ENCODE peak calls at places on chromosome 15, in eight cellular contexts. One of them, this sample, is unnamed.

GRCh38 chr15:30990036-30990435 is 1.4 kb downstream of the MTMR10 start:
- DNase-seq in stimulated activated CD4-positive, alpha-beta T cell treated with anti-CD3 and anti-CD28 coated beads, TNF-alpha, amount 100 ng/mL, for 4 hours: no peak
- DNase-seq in C1 segment of cervical spinal cord: no peak
- DNase-seq in smooth muscle cell of the brain vasculature: no peak
- DNase-seq in NCI-H187: no peak
- DNase-seq in iris pigment epithelial cell: no peak
- DNase-seq in activated CD8-positive, alpha-beta T cell treated with anti-CD3 and anti-CD28 coated beads, Interleukin-2, amount 10 ng/mL, durations not matched to agents 7 days and 5 days: no peak
- DNase-seq in fibroblast of pulmonary artery: no peak
- DNase-seq in this sample: no peak

GRCh38 chr15:78103406-78104118 is 11.2 kb downstream of the SH2D7 start:
- DNase-seq in iris pigment epithelial cell: no peak
- DNase-seq in smooth muscle cell of the brain vasculature: no peak
- DNase-seq in NCI-H187: no peak
- DNase-seq in stimulated activated CD4-positive, alpha-beta T cell treated with anti-CD3 and anti-CD28 coated beads, TNF-alpha, amount 100 ng/mL, for 4 hours: peak; percentile 32
- DNase-seq in C1 segment of cervical spinal cord: no peak
- DNase-seq in fibroblast of pulmonary artery: no peak
- DNase-seq in activated CD8-positive, alpha-beta T cell treated with anti-CD3 and anti-CD28 coated beads, Interleukin-2, amount 10 ng/mL, durations not matched to agents 7 days and 5 days: peak; percentile 91
- DNase-seq in this sample: peak; percentile 87

GRCh38 chr15:73140154-73140553 is 87.9 kb downstream of the NEO1 start:
- DNase-seq in NCI-H187: no peak
- DNase-seq in iris pigment epithelial cell: no peak
- DNase-seq in smooth muscle cell of the brain vasculature: no peak
- DNase-seq in activated CD8-positive, alpha-beta T cell treated with anti-CD3 and anti-CD28 coated beads, Interleukin-2, amount 10 ng/mL, durations not matched to agents 7 days and 5 days: no peak
- DNase-seq in fibroblast of pulmonary artery: no peak
- DNase-seq in stimulated activated CD4-positive, alpha-beta T cell treated with anti-CD3 and anti-CD28 coated beads, TNF-alpha, amount 100 ng/mL, for 4 hours: no peak
- DNase-seq in C1 segment of cervical spinal cord: no peak
- DNase-seq in this sample: no peak

GRCh38 chr15:99719096-99719541 is 14.1 kb downstream of the LYSMD4 start:
- DNase-seq in activated CD8-positive, alpha-beta T cell treated with anti-CD3 and anti-CD28 coated beads, Interleukin-2, amount 10 ng/mL, durations not matched to agents 7 days and 5 days: no peak
- DNase-seq in fibroblast of pulmonary artery: peak; percentile 53
- DNase-seq in smooth muscle cell of the brain vasculature: no peak
- DNase-seq in C1 segment of cervical spinal cord: no peak
- DNase-seq in NCI-H187: peak; percentile 41
- DNase-seq in iris pigment epithelial cell: peak; percentile 95
- DNase-seq in stimulated activated CD4-positive, alpha-beta T cell treated with anti-CD3 and anti-CD28 coated beads, TNF-alpha, amount 100 ng/mL, for 4 hours: no peak
- DNase-seq in this sample: no peak

GRCh38 chr15:66096711-66097058 is 156.9 kb downstream of the MEGF11 start:
- DNase-seq in NCI-H187: no peak
- DNase-seq in C1 segment of cervical spinal cord: no peak
- DNase-seq in iris pigment epithelial cell: no peak
- DNase-seq in activated CD8-positive, alpha-beta T cell treated with anti-CD3 and anti-CD28 coated beads, Interleukin-2, amount 10 ng/mL, durations not matched to agents 7 days and 5 days: no peak
- DNase-seq in stimulated activated CD4-positive, alpha-beta T cell treated with anti-CD3 and anti-CD28 coated beads, TNF-alpha, amount 100 ng/mL, for 4 hours: no peak
- DNase-seq in fibroblast of pulmonary artery: no peak
- DNase-seq in smooth muscle cell of the brain vasculature: no peak
- DNase-seq in this sample: no peak

GRCh38 chr15:74808073-74808839 is 4.4 kb upstream of the LMAN1L start:
- DNase-seq in iris pigment epithelial cell: peak; percentile 20
- DNase-seq in activated CD8-positive, alpha-beta T cell treated with anti-CD3 and anti-CD28 coated beads, Interleukin-2, amount 10 ng/mL, durations not matched to agents 7 days and 5 days: no peak
- DNase-seq in NCI-H187: no peak
- DNase-seq in C1 segment of cervical spinal cord: no peak
- DNase-seq in smooth muscle cell of the brain vasculature: no peak
- DNase-seq in stimulated activated CD4-positive, alpha-beta T cell treated with anti-CD3 and anti-CD28 coated beads, TNF-alpha, amount 100 ng/mL, for 4 hours: no peak
- DNase-seq in fibroblast of pulmonary artery: no peak
- DNase-seq in this sample: no peak

GRCh38 chr15:48641416-48641815 is 4.1 kb downstream of the FBN1 start:
- DNase-seq in iris pigment epithelial cell: peak; percentile 60
- DNase-seq in stimulated activated CD4-positive, alpha-beta T cell treated with anti-CD3 and anti-CD28 coated beads, TNF-alpha, amount 100 ng/mL, for 4 hours: no peak
- DNase-seq in fibroblast of pulmonary artery: peak; percentile 62
- DNase-seq in activated CD8-positive, alpha-beta T cell treated with anti-CD3 and anti-CD28 coated beads, Interleukin-2, amount 10 ng/mL, durations not matched to agents 7 days and 5 days: no peak
- DNase-seq in smooth muscle cell of the brain vasculature: no peak
- DNase-seq in C1 segment of cervical spinal cord: no peak
- DNase-seq in NCI-H187: no peak
- DNase-seq in this sample: no peak

GRCh38 chr15:90571063-90571541 is 41.4 kb downstream of the CRTC3 start:
- DNase-seq in smooth muscle cell of the brain vasculature: no peak
- DNase-seq in iris pigment epithelial cell: no peak
- DNase-seq in activated CD8-positive, alpha-beta T cell treated with anti-CD3 and anti-CD28 coated beads, Interleukin-2, amount 10 ng/mL, durations not matched to agents 7 days and 5 days: peak; percentile 31
- DNase-seq in fibroblast of pulmonary artery: no peak
- DNase-seq in C1 segment of cervical spinal cord: no peak
- DNase-seq in NCI-H187: no peak
- DNase-seq in stimulated activated CD4-positive, alpha-beta T cell treated with anti-CD3 and anti-CD28 coated beads, TNF-alpha, amount 100 ng/mL, for 4 hours: no peak
- DNase-seq in this sample: no peak

GRCh38 chr15:60370804-60371700 is 26.7 kb downstream of the ANXA2 start:
- DNase-seq in activated CD8-positive, alpha-beta T cell treated with anti-CD3 and anti-CD28 coated beads, Interleukin-2, amount 10 ng/mL, durations not matched to agents 7 days and 5 days: no peak
- DNase-seq in iris pigment epithelial cell: peak; percentile 99
- DNase-seq in smooth muscle cell of the brain vasculature: peak; percentile 97
- DNase-seq in stimulated activated CD4-positive, alpha-beta T cell treated with anti-CD3 and anti-CD28 coated beads, TNF-alpha, amount 100 ng/mL, for 4 hours: peak; percentile 10
- DNase-seq in fibroblast of pulmonary artery: peak; percentile 99
- DNase-seq in C1 segment of cervical spinal cord: no peak
- DNase-seq in NCI-H187: no peak
- DNase-seq in this sample: no peak